ENCODE peak calls at places on chromosomes 16 and 17, in eight cellular contexts. One of them, this sample, is unnamed.

GRCh38 chr16:88768041-88768876 is 16.8 kb downstream of the PIEZO1 start:
- DNase-seq in tibial artery: peak; percentile 80
- DNase-seq in stomach: no peak
- DNase-seq in HCT116: no peak
- DNase-seq in ovary: peak; percentile 62
- DNase-seq in substantia nigra: peak; percentile 65
- DNase-seq in heart right ventricle: no peak
- DNase-seq in CD4-positive, CD25-positive, alpha-beta regulatory T cell: no peak
- DNase-seq in this sample: no peak

GRCh38 chr17:3968017-3968416 is 3.8 kb upstream of the ATP2A3 start:
- DNase-seq in tibial artery: no peak
- DNase-seq in substantia nigra: no peak
- DNase-seq in CD4-positive, CD25-positive, alpha-beta regulatory T cell: no peak
- DNase-seq in ovary: no peak
- DNase-seq in stomach: no peak
- DNase-seq in heart right ventricle: no peak
- DNase-seq in HCT116: no peak
- DNase-seq in this sample: no peak

GRCh38 chr17:14310584-14310983 is 9.7 kb downstream of the HS3ST3B1 start:
- DNase-seq in stomach: no peak
- DNase-seq in CD4-positive, CD25-positive, alpha-beta regulatory T cell: no peak
- DNase-seq in ovary: no peak
- DNase-seq in tibial artery: no peak
- DNase-seq in heart right ventricle: peak; percentile 36
- DNase-seq in HCT116: no peak
- DNase-seq in substantia nigra: no peak
- DNase-seq in this sample: no peak

GRCh38 chr17:81207610-81208581 is 14.9 kb downstream of the CEP131 start:
- DNase-seq in heart right ventricle: no peak
- DNase-seq in HCT116: no peak
- DNase-seq in ovary: no peak
- DNase-seq in CD4-positive, CD25-positive, alpha-beta regulatory T cell: peak; percentile 9
- DNase-seq in substantia nigra: no peak
- DNase-seq in tibial artery: no peak
- DNase-seq in stomach: no peak
- DNase-seq in this sample: no peak

GRCh38 chr17:40958086-40958953 is 8.4 kb downstream of the KRT39 start:
- DNase-seq in HCT116: no peak
- DNase-seq in stomach: peak; percentile 58
- DNase-seq in tibial artery: no peak
- DNase-seq in ovary: no peak
- DNase-seq in substantia nigra: no peak
- DNase-seq in heart right ventricle: no peak
- DNase-seq in CD4-positive, CD25-positive, alpha-beta regulatory T cell: no peak
- DNase-seq in this sample: peak; percentile 92

GRCh38 chr17:76266244-76266938 is 1.2 kb downstream of the UBALD2 start:
- DNase-seq in stomach: no peak
- DNase-seq in tibial artery: no peak
- DNase-seq in HCT116: no peak
- DNase-seq in ovary: peak; percentile 40
- DNase-seq in substantia nigra: no peak
- DNase-seq in heart right ventricle: no peak
- DNase-seq in CD4-positive, CD25-positive, alpha-beta regulatory T cell: peak; percentile 59
- DNase-seq in this sample: peak; percentile 52

GRCh38 chr17:41360291-41360995 is 9.2 kb downstream of the KRT33B start:
- DNase-seq in heart right ventricle: no peak
- DNase-seq in ovary: no peak
- DNase-seq in HCT116: no peak
- DNase-seq in substantia nigra: no peak
- DNase-seq in CD4-positive, CD25-positive, alpha-beta regulatory T cell: no peak
- DNase-seq in stomach: no peak
- DNase-seq in tibial artery: no peak
- DNase-seq in this sample: no peak

GRCh38 chr16:89334988-89335802 is 117.7 kb downstream of the ZNF778 start:
- DNase-seq in substantia nigra: no peak
- DNase-seq in HCT116: no peak
- DNase-seq in CD4-positive, CD25-positive, alpha-beta regulatory T cell: no peak
- DNase-seq in tibial artery: peak; percentile 55
- DNase-seq in heart right ventricle: no peak
- DNase-seq in stomach: no peak
- DNase-seq in ovary: no peak
- DNase-seq in this sample: no peak

GRCh38 chr17:54901230-54901847 is 687 bp downstream of the TOM1L1 start:
- DNase-seq in stomach: no peak
- DNase-seq in CD4-positive, CD25-positive, alpha-beta regulatory T cell: no peak
- DNase-seq in substantia nigra: no peak
- DNase-seq in tibial artery: no peak
- DNase-seq in HCT116: peak; percentile 48
- DNase-seq in ovary: no peak
- DNase-seq in heart right ventricle: no peak
- DNase-seq in this sample: peak; percentile 16

GRCh38 chr16:66695935-66696668 is 441 bp downstream of the CMTM4 start:
- DNase-seq in substantia nigra: peak; percentile 35
- DNase-seq in stomach: peak; percentile 73
- DNase-seq in heart right ventricle: peak; percentile 13
- DNase-seq in ovary: peak; percentile 33
- DNase-seq in tibial artery: peak; percentile 69
- DNase-seq in CD4-positive, CD25-positive, alpha-beta regulatory T cell: no peak
- DNase-seq in HCT116: no peak
- DNase-seq in this sample: no peak
- H3K27ac ChIP-seq in substantia nigra: peak overlapping the region; percentile 77
- H3K27ac ChIP-seq in stomach: peak overlapping the region; percentile 92
- H3K27ac ChIP-seq in heart right ventricle: peak overlapping the region; percentile 31
- H3K27ac ChIP-seq in ovary: peak overlapping the region; percentile 9
- H3K27ac ChIP-seq in tibial artery: peak overlapping the region; percentile 72
- H3K27ac ChIP-seq in CD4-positive, CD25-positive, alpha-beta regulatory T cell: no peak overlapping the region
- H3K27ac ChIP-seq in HCT116: peak overlapping the region; percentile 89
- H3K27ac ChIP-seq in this sample: no peak overlapping the region

DNA sequence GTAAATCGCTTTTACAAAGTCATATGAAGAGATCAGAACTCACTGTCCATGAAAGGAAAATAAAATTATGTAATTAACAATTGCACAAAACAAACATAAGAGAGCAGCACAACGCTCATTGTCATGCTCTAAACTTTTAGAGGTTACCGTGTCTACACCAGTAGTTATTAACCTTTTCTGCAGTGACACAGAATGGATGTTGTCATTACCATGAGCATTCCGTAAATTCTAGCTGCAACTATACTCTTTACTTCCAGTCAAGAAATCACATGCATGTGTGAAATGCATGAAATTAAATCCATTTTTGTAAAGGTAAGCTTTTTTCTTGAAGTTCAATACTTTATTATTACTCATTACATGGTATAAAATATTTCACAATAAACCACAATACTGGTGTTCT is 38.2 kb downstream of the USP32 start:
- DNase-seq in stomach: no peak
- DNase-seq in ovary: no peak
- DNase-seq in tibial artery: no peak
- DNase-seq in substantia nigra: no peak
- DNase-seq in HCT116: no peak
- DNase-seq in heart right ventricle: no peak
- DNase-seq in CD4-positive, CD25-positive, alpha-beta regulatory T cell: no peak
- DNase-seq in this sample: no peak
- H3K27ac ChIP-seq in stomach: no peak overlapping the region
- H3K27ac ChIP-seq in ovary: no peak overlapping the region
- H3K27ac ChIP-seq in tibial artery: no peak overlapping the region
- H3K27ac ChIP-seq in substantia nigra: no peak overlapping the region
- H3K27ac ChIP-seq in HCT116: no peak overlapping the region
- H3K27ac ChIP-seq in heart right ventricle: no peak overlapping the region
- H3K27ac ChIP-seq in CD4-positive, CD25-positive, alpha-beta regulatory T cell: no peak overlapping the region
- H3K27ac ChIP-seq in this sample: no peak overlapping the region

GRCh38 chr16:11102523-11102898 is 153.5 kb downstream of the SOCS1 start:
- DNase-seq in heart right ventricle: no peak
- DNase-seq in HCT116: no peak
- DNase-seq in substantia nigra: no peak
- DNase-seq in stomach: no peak
- DNase-seq in tibial artery: no peak
- DNase-seq in CD4-positive, CD25-positive, alpha-beta regulatory T cell: no peak
- DNase-seq in ovary: no peak
- DNase-seq in this sample: no peak
- H3K27ac ChIP-seq in heart right ventricle: peak overlapping the region; percentile 46
- H3K27ac ChIP-seq in HCT116: no peak overlapping the region
- H3K27ac ChIP-seq in substantia nigra: no peak overlapping the region
- H3K27ac ChIP-seq in stomach: peak overlapping the region; percentile 84
- H3K27ac ChIP-seq in tibial artery: no peak overlapping the region
- H3K27ac ChIP-seq in CD4-positive, CD25-positive, alpha-beta regulatory T cell: no peak overlapping the region
- H3K27ac ChIP-seq in ovary: no peak overlapping the region
- H3K27ac ChIP-seq in this sample: no peak overlapping the region

GRCh38 chr17:6165806-6166205 is 95.6 kb downstream of the WSCD1 start:
- DNase-seq in ovary: no peak
- DNase-seq in HCT116: no peak
- DNase-seq in substantia nigra: no peak
- DNase-seq in heart right ventricle: no peak
- DNase-seq in stomach: no peak
- DNase-seq in CD4-positive, CD25-positive, alpha-beta regulatory T cell: no peak
- DNase-seq in tibial artery: no peak
- DNase-seq in this sample: no peak
- H3K27ac ChIP-seq in ovary: no peak overlapping the region
- H3K27ac ChIP-seq in HCT116: no peak overlapping the region
- H3K27ac ChIP-seq in substantia nigra: no peak overlapping the region
- H3K27ac ChIP-seq in heart right ventricle: no peak overlapping the region
- H3K27ac ChIP-seq in stomach: no peak overlapping the region
- H3K27ac ChIP-seq in CD4-positive, CD25-positive, alpha-beta regulatory T cell: no peak overlapping the region
- H3K27ac ChIP-seq in tibial artery: no peak overlapping the region
- H3K27ac ChIP-seq in this sample: no peak overlapping the region

GRCh38 chr16:85296859-85297698 is 184.8 kb upstream of the CIBAR2 start:
- DNase-seq in tibial artery: no peak
- DNase-seq in heart right ventricle: no peak
- DNase-seq in stomach: peak; percentile 63
- DNase-seq in ovary: no peak
- DNase-seq in CD4-positive, CD25-positive, alpha-beta regulatory T cell: peak; percentile 51
- DNase-seq in substantia nigra: peak; percentile 43
- DNase-seq in HCT116: peak; percentile 31
- DNase-seq in this sample: peak; percentile 52

GRCh38 chr16:85291302-85292148 is 179.3 kb upstream of the CIBAR2 start:
- DNase-seq in heart right ventricle: peak; percentile 38
- DNase-seq in CD4-positive, CD25-positive, alpha-beta regulatory T cell: no peak
- DNase-seq in tibial artery: no peak
- DNase-seq in ovary: no peak
- DNase-seq in HCT116: no peak
- DNase-seq in stomach: peak; percentile 66
- DNase-seq in substantia nigra: peak; percentile 71
- DNase-seq in this sample: peak; percentile 93

GRCh38 chr16:85290626-85291301 is 178.5 kb upstream of the CIBAR2 start:
- DNase-seq in heart right ventricle: no peak
- DNase-seq in tibial artery: no peak
- DNase-seq in stomach: no peak
- DNase-seq in CD4-positive, CD25-positive, alpha-beta regulatory T cell: no peak
- DNase-seq in ovary: no peak
- DNase-seq in substantia nigra: no peak
- DNase-seq in HCT116: no peak
- DNase-seq in this sample: no peak

GRCh38 chr16:85293899-85294642 is 181.8 kb upstream of the CIBAR2 start:
- DNase-seq in heart right ventricle: no peak
- DNase-seq in substantia nigra: no peak
- DNase-seq in ovary: no peak
- DNase-seq in stomach: peak; percentile 54
- DNase-seq in HCT116: no peak
- DNase-seq in tibial artery: no peak
- DNase-seq in CD4-positive, CD25-positive, alpha-beta regulatory T cell: no peak
- DNase-seq in this sample: no peak

GRCh38 chr16:85294810-85295508 is 182.7 kb upstream of the CIBAR2 start:
- DNase-seq in HCT116: no peak
- DNase-seq in tibial artery: no peak
- DNase-seq in substantia nigra: no peak
- DNase-seq in ovary: no peak
- DNase-seq in stomach: no peak
- DNase-seq in CD4-positive, CD25-positive, alpha-beta regulatory T cell: no peak
- DNase-seq in heart right ventricle: no peak
- DNase-seq in this sample: no peak
- H3K27ac ChIP-seq in HCT116: no peak overlapping the region
- H3K27ac ChIP-seq in tibial artery: no peak overlapping the region
- H3K27ac ChIP-seq in substantia nigra: no peak overlapping the region
- H3K27ac ChIP-seq in ovary: no peak overlapping the region
- H3K27ac ChIP-seq in stomach: no peak overlapping the region
- H3K27ac ChIP-seq in CD4-positive, CD25-positive, alpha-beta regulatory T cell: no peak overlapping the region
- H3K27ac ChIP-seq in heart right ventricle: no peak overlapping the region
- H3K27ac ChIP-seq in this sample: no peak overlapping the region

GRCh38 chr17:83194189-83194565 is 114.8 kb downstream of the METRNL start:
- DNase-seq in stomach: no peak
- DNase-seq in tibial artery: peak; percentile 72
- DNase-seq in heart right ventricle: no peak
- DNase-seq in substantia nigra: no peak
- DNase-seq in HCT116: no peak
- DNase-seq in ovary: no peak
- DNase-seq in CD4-positive, CD25-positive, alpha-beta regulatory T cell: no peak
- DNase-seq in this sample: no peak

GRCh38 chr17:83194761-83195329 is 115.4 kb downstream of the METRNL start:
- DNase-seq in stomach: no peak
- DNase-seq in ovary: peak; percentile 8
- DNase-seq in HCT116: no peak
- DNase-seq in tibial artery: peak; percentile 83
- DNase-seq in substantia nigra: no peak
- DNase-seq in CD4-positive, CD25-positive, alpha-beta regulatory T cell: no peak
- DNase-seq in heart right ventricle: no peak
- DNase-seq in this sample: no peak

GRCh38 chr17:83196973-83197880 is 117.8 kb downstream of the METRNL start:
- DNase-seq in stomach: no peak
- DNase-seq in ovary: no peak
- DNase-seq in HCT116: no peak
- DNase-seq in tibial artery: peak; percentile 63
- DNase-seq in substantia nigra: no peak
- DNase-seq in heart right ventricle: no peak
- DNase-seq in CD4-positive, CD25-positive, alpha-beta regulatory T cell: no peak
- DNase-seq in this sample: no peak

GRCh38 chr17:83196088-83196765 is 116.8 kb downstream of the METRNL start:
- DNase-seq in heart right ventricle: no peak
- DNase-seq in HCT116: no peak
- DNase-seq in CD4-positive, CD25-positive, alpha-beta regulatory T cell: no peak
- DNase-seq in tibial artery: peak; percentile 83
- DNase-seq in ovary: no peak
- DNase-seq in stomach: no peak
- DNase-seq in substantia nigra: no peak
- DNase-seq in this sample: no peak

GRCh38 chr17:83195330-83196087 is 116.1 kb downstream of the METRNL start:
- DNase-seq in stomach: peak; percentile 77
- DNase-seq in HCT116: no peak
- DNase-seq in ovary: no peak
- DNase-seq in CD4-positive, CD25-positive, alpha-beta regulatory T cell: no peak
- DNase-seq in heart right ventricle: no peak
- DNase-seq in substantia nigra: peak; percentile 42
- DNase-seq in tibial artery: peak; percentile 97
- DNase-seq in this sample: no peak
- H3K27ac ChIP-seq in stomach: peak overlapping the region; percentile 60
- H3K27ac ChIP-seq in HCT116: no peak overlapping the region
- H3K27ac ChIP-seq in ovary: no peak overlapping the region
- H3K27ac ChIP-seq in CD4-positive, CD25-positive, alpha-beta regulatory T cell: no peak overlapping the region
- H3K27ac ChIP-seq in heart right ventricle: peak overlapping the region; percentile 60
- H3K27ac ChIP-seq in substantia nigra: no peak overlapping the region
- H3K27ac ChIP-seq in tibial artery: peak overlapping the region; percentile 79
- H3K27ac ChIP-seq in this sample: no peak overlapping the region

DNA sequence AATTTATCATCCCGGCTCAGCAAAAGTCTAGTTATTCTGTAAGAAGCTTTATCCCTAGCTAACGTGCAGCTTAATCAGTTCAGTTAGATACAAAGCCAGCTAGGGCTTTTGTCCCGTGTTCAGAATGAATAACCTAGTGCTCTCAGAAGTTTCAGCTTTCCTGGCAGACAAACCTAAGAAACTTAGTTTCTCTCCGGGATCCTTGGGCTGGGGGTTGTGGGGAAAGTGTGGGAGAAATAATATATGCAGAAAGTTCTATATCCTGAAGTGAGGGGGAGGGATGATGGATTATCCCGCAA is 475.7 kb upstream of the CCL2 start:
- DNase-seq in CD4-positive, CD25-positive, alpha-beta regulatory T cell: no peak
- DNase-seq in stomach: no peak
- DNase-seq in tibial artery: no peak
- DNase-seq in ovary: no peak
- DNase-seq in heart right ventricle: no peak
- DNase-seq in substantia nigra: no peak
- DNase-seq in HCT116: no peak
- DNase-seq in this sample: no peak
- H3K27ac ChIP-seq in CD4-positive, CD25-positive, alpha-beta regulatory T cell: no peak overlapping the region
- H3K27ac ChIP-seq in stomach: no peak overlapping the region
- H3K27ac ChIP-seq in tibial artery: no peak overlapping the region
- H3K27ac ChIP-seq in ovary: no peak overlapping the region
- H3K27ac ChIP-seq in heart right ventricle: no peak overlapping the region
- H3K27ac ChIP-seq in substantia nigra: no peak overlapping the region
- H3K27ac ChIP-seq in HCT116: no peak overlapping the region
- H3K27ac ChIP-seq in this sample: no peak overlapping the region